ENCODE peak calls at places on chromosomes 3 and 15, in eight cellular contexts. F is stimulated activated CD4-positive, alpha-beta T cell treated with anti-CD3 and anti-CD28 coated beads, Interleukin-2, amount 100 ng/mL, for 48 hours; P is fibroblast of lung; I is nucleus accumbens; Y is NCI-H69; Q is A549; Z is effector memory CD4-positive, alpha-beta T cell; T is RWPE1. J is an unnamed sample.

GRCh38 chr3:359672-360071 is 163.1 kb downstream of the CHL1 start:
- DNase-seq in Y (no peak), Q (no peak), F (no peak), T (no peak), Z (no peak), I (no peak), P (no peak), J (no peak)

GRCh38 chr3:133125171-133125570 is 87.0 kb downstream of the TMEM108 start:
- DNase-seq in Y (peak; percentile 19), Q (no peak), P (no peak), Z (no peak), T (no peak), F (no peak), I (no peak), J (no peak)

GRCh38 chr3:25782636-25782937 is 656 bp downstream of the NGLY1 start:
- DNase-seq in P (no peak), I (no peak), F (no peak), T (no peak), Y (no peak), Q (no peak), Z (no peak), J (no peak)

GRCh38 chr3:126053513-126053912 is 30.4 kb downstream of the SLC41A3 start:
- DNase-seq in T (peak; percentile 22), Y (no peak), F (no peak), Q (no peak), P (no peak), Z (no peak), I (no peak), J (no peak)

GRCh38 chr15:39171944-39172368 is 408.9 kb upstream of the THBS1 start:
- DNase-seq in Q (peak; percentile 74), Y (peak; percentile 94), F (peak; percentile 10), Z (no peak), I (peak; percentile 21), T (peak; percentile 94), P (peak; percentile 98), J (peak; percentile 53)

GRCh38 chr3:50567386-50568182 is at the start of gene C3orf18:
- DNase-seq in Q (peak; percentile 95), Z (peak; percentile 90), Y (peak; percentile 80), T (peak; percentile 75), F (peak; percentile 92), P (peak; percentile 86), I (peak; percentile 86), J (peak; percentile 96)

GRCh38 chr15:70023064-70023768 is 74.5 kb downstream of the TLE3 start:
- DNase-seq in Q (no peak), F (peak; percentile 16), Z (peak; percentile 61), I (no peak), P (peak; percentile 54), T (peak; percentile 90), Y (peak; percentile 53), J (no peak)

GRCh38 chr15:75725021-75725718 is 12.5 kb upstream of the CSPG4 start:
- DNase-seq in Z (no peak), Y (no peak), Q (no peak), P (no peak), I (no peak), T (no peak), F (no peak), J (no peak)

GRCh38 chr3:126126292-126126691 is 42.4 kb upstream of the SLC41A3 start:
- DNase-seq in Q (no peak), I (no peak), T (no peak), Y (no peak), Z (no peak), P (no peak), F (no peak), J (no peak)

GRCh38 chr15:94670436-94671034 is 439.2 kb downstream of the MCTP2 start:
- DNase-seq in Q (peak; percentile 39), I (no peak), F (no peak), P (peak; percentile 74), Y (peak; percentile 59), Z (no peak), T (peak; percentile 71), J (peak; percentile 32)

GRCh38 chr15:56732135-56732880 is 1.0 kb downstream of the ZNF280D start:
- DNase-seq in F (no peak), P (peak; percentile 29), Q (peak; percentile 46), Y (peak; percentile 74), I (no peak), T (peak; percentile 8), Z (no peak), J (no peak)

GRCh38 chr3:125647318-125648014 is 52.2 kb upstream of the OSBPL11 start:
- DNase-seq in I (no peak), T (peak; percentile 96), Q (no peak), F (no peak), Z (no peak), P (no peak), Y (no peak), J (peak; percentile 84)

GRCh38 chr3:41327718-41328117 is 128.4 kb downstream of the CTNNB1 start:
- DNase-seq in I (no peak), F (no peak), Q (no peak), T (peak; percentile 36), Y (peak; percentile 66), P (peak; percentile 83), Z (no peak), J (peak; percentile 65)

GRCh38 chr3:55893045-55893664 is 406.0 kb upstream of the WNT5A start:
- DNase-seq in Q (no peak), F (no peak), T (no peak), P (peak; percentile 20), I (no peak), Z (no peak), Y (no peak), J (no peak)

GRCh38 chr15:67244966-67245478 is 9.4 kb downstream of the AAGAB start:
- DNase-seq in F (no peak), T (no peak), Q (no peak), P (peak; percentile 86), Y (no peak), Z (no peak), I (no peak), J (no peak)

GRCh38 chr3:187788984-187789857 is 44.0 kb upstream of the BCL6 start:
- DNase-seq in P (no peak), F (no peak), Y (no peak), Q (no peak), Z (no peak), I (no peak), T (no peak), J (no peak)

GRCh38 chr15:90036343-90036742 is 35.2 kb downstream of the ZNF710 start:
- DNase-seq in P (no peak), F (no peak), Z (no peak), Y (no peak), I (no peak), Q (no peak), T (no peak), J (no peak)

GRCh38 chr3:42705962-42706585 is 3.5 kb upstream of the HHATL start:
- DNase-seq in I (no peak), Z (no peak), F (no peak), Y (no peak), P (no peak), T (no peak), Q (no peak), J (no peak)

GRCh38 chr3:37443363-37444035 is 269.1 kb upstream of the LRRFIP2 start:
- DNase-seq in T (peak; percentile 10), Q (no peak), Z (no peak), F (no peak), I (no peak), Y (no peak), P (no peak), J (no peak)

GRCh38 chr3:11238880-11239279 is 33.3 kb upstream of the ATG7 start:
- DNase-seq in P (peak; percentile 89), Z (no peak), Y (no peak), I (no peak), Q (no peak), T (peak; percentile 36), F (no peak), J (no peak)

GRCh38 chr3:169243122-169243521 is 420.4 kb downstream of the MECOM start:
- DNase-seq in F (no peak), T (no peak), Z (no peak), P (peak; percentile 59), Y (peak; percentile 76), Q (no peak), I (no peak), J (no peak)

GRCh38 chr3:17798000-17798399 is 55.6 kb upstream of the TBC1D5 start:
- DNase-seq in Z (no peak), Y (no peak), F (no peak), Q (no peak), T (no peak), I (no peak), P (no peak), J (peak; percentile 12)

GRCh38 chr3:52091566-52092290 is 35.4 kb upstream of the DUSP7 start:
- DNase-seq in T (no peak), F (no peak), I (no peak), Z (no peak), P (peak; percentile 62), Q (no peak), Y (no peak), J (no peak)

GRCh38 chr3:78497025-78497424 is 1270.8 kb downstream of the ROBO1 start:
- DNase-seq in P (no peak), Z (no peak), T (no peak), F (no peak), Q (no peak), I (no peak), Y (peak; percentile 91), J (peak; percentile 47)

GRCh38 chr15:42064271-42064670 is 30.1 kb downstream of the PLA2G4D start:
- DNase-seq in I (no peak), Z (no peak), P (no peak), Q (no peak), Y (no peak), F (no peak), T (no peak), J (no peak)

GRCh38 chr3:51712020-51712385 is 5.1 kb downstream of the GRM2 start:
- DNase-seq in Z (no peak), P (no peak), I (no peak), F (no peak), T (no peak), Y (no peak), Q (no peak), J (no peak)

GRCh38 chr15:65423977-65424679 is 1.4 kb upstream of the IGDCC4 start:
- DNase-seq in T (no peak), I (no peak), Y (peak; percentile 24), Q (no peak), Z (no peak), P (peak; percentile 12), F (no peak), J (no peak)

GRCh38 chr3:39907981-39908380 is 98.6 kb downstream of the MYRIP start:
- DNase-seq in I (no peak), Z (no peak), P (peak; percentile 5), Y (peak; percentile 94), Q (no peak), T (no peak), F (no peak), J (no peak)

J was measured in T47D.